ENCODE peak calls at places on chromosomes 11 and 22, in five cellular contexts. Y is SJCRH30, U is AG08396, N is HT1080, O is left lung. G is an unnamed sample.

GRCh38 chr22:50182176-50183081 is 3.3 kb upstream of the TRABD start:
- DNase-seq in Y (no peak), U (no peak), N (no peak), O (no peak), G (no peak)

GRCh38 chr22:27463121-27463520 is 338.4 kb downstream of the MN1 start:
- DNase-seq in Y (no peak), U (no peak), N (no peak), O (no peak), G (no peak)

GRCh38 chr11:70733327-70734325 is 335.3 kb downstream of the CTTN start:
- DNase-seq in Y (no peak), U (no peak), N (no peak), O (no peak), G (no peak)

GRCh38 chr11:8776209-8776608 is 93.6 kb downstream of the RPL27A start:
- DNase-seq in Y (no peak), U (no peak), N (no peak), O (no peak), G (no peak)

GRCh38 chr11:110026823-110027626 is 66.2 kb upstream of the ZC3H12C start:
- DNase-seq in Y (no peak), U (no peak), N (no peak), O (peak; percentile 38), G (no peak)

GRCh38 chr22:38860291-38861169 is 11.5 kb downstream of the CBX6 start:
- DNase-seq in Y (no peak), U (no peak), N (no peak), O (no peak), G (no peak)

GRCh38 chr11:12274558-12275197 is 102.7 kb upstream of the PARVA start:
- DNase-seq in Y (no peak), U (no peak), N (peak; percentile 40), O (peak; percentile 16), G (no peak)

GRCh38 chr11:113001709-113002108 is 40.5 kb downstream of the NCAM1 start:
- DNase-seq in Y (peak; percentile 38), U (no peak), N (no peak), O (no peak), G (no peak)

GRCh38 chr11:92552942-92553341 is 328.3 kb downstream of the FAT3 start:
- DNase-seq in Y (no peak), U (no peak), N (no peak), O (no peak), G (no peak)

GRCh38 chr11:118918128-118918685 is 7.5 kb downstream of the BCL9L start:
- DNase-seq in Y (no peak), U (peak; percentile 64), N (peak; percentile 89), O (peak; percentile 80), G (no peak)

GRCh38 chr22:21959274-21960074 is 6.8 kb upstream of the PPM1F start:
- DNase-seq in Y (no peak), U (no peak), N (no peak), O (no peak), G (no peak)

GRCh38 chr11:71562120-71562519 is 3.2 kb upstream of the KRTAP5-10 start:
- DNase-seq in Y (no peak), U (no peak), N (no peak), O (no peak), G (no peak)

GRCh38 chr11:3136542-3137455 is 28.3 kb downstream of the OSBPL5 start:
- DNase-seq in Y (peak; percentile 68), U (no peak), N (no peak), O (peak; percentile 33), G (no peak)

GRCh38 chr11:130635937-130636336 is 187.5 kb downstream of the ADAMTS15 start:
- DNase-seq in Y (no peak), U (no peak), N (no peak), O (no peak), G (no peak)

GRCh38 chr11:1382831-1383607 is 6.7 kb upstream of the BRSK2 start:
- DNase-seq in Y (peak; percentile 67), U (peak; percentile 88), N (peak; percentile 22), O (peak; percentile 89), G (peak; percentile 71)

GRCh38 chr11:69939551-69940245 is 120.5 kb upstream of the FGF3 start:
- DNase-seq in Y (no peak), U (peak; percentile 68), N (no peak), O (peak; percentile 72), G (no peak)

GRCh38 chr11:76709756-76710155 is 39.2 kb upstream of the LRRC32 start:
- DNase-seq in Y (no peak), U (no peak), N (no peak), O (no peak), G (no peak)

GRCh38 chr11:35792148-35792845 is 129.7 kb downstream of the TRIM44 start:
- DNase-seq in Y (peak; percentile 14), U (no peak), N (no peak), O (no peak), G (no peak)

GRCh38 chr11:120565436-120566155 is 54.0 kb downstream of the GRIK4 start:
- DNase-seq in Y (no peak), U (peak; percentile 29), N (peak; percentile 44), O (no peak), G (no peak)

GRCh38 chr22:45064313-45065268 is 54.8 kb upstream of the PHF21B start:
- DNase-seq in Y (peak; percentile 67), U (peak; percentile 75), N (peak; percentile 85), O (no peak), G (no peak)

GRCh38 chr11:78202733-78203167 is 14.0 kb downstream of the USP35 start:
- DNase-seq in Y (no peak), U (no peak), N (peak; percentile 32), O (no peak), G (peak; percentile 63)

GRCh38 chr11:38274031-38274430 is 1676.0 kb upstream of the RAG2 start:
- DNase-seq in Y (no peak), U (no peak), N (no peak), O (no peak), G (no peak)

GRCh38 chr11:75447415-75447814 is 14.4 kb upstream of the KLHL35 start:
- DNase-seq in Y (no peak), U (no peak), N (no peak), O (no peak), G (no peak)

GRCh38 chr11:11579012-11579755 is 42.6 kb downstream of the GALNT18 start:
- DNase-seq in Y (peak; percentile 31), U (no peak), N (no peak), O (no peak), G (no peak)

GRCh38 chr11:15053201-15053685 is 20.1 kb upstream of the CALCB start:
- DNase-seq in Y (no peak), U (no peak), N (peak; percentile 39), O (no peak), G (no peak)

GRCh38 chr11:92627615-92628201 is 341.7 kb upstream of the MTNR1B start:
- DNase-seq in Y (no peak), U (peak; percentile 9), N (peak; percentile 67), O (no peak), G (no peak)

GRCh38 chr11:106770489-106771100 is 247.7 kb downstream of the GUCY1A2 start:
- DNase-seq in Y (no peak), U (no peak), N (no peak), O (no peak), G (no peak)

GRCh38 chr22:19807161-19807913 is 46.8 kb downstream of the TBX1 start:
- DNase-seq in Y (peak; percentile 1), U (no peak), N (no peak), O (peak; percentile 22), G (no peak)

GRCh38 chr22:27115816-27116256 is 458.4 kb downstream of the MIAT start:
- DNase-seq in Y (no peak), U (peak; percentile 53), N (peak; percentile 89), O (no peak), G (no peak)